ENCODE peak calls at places on chromosomes 12 and 14, in four cellular contexts. One of them, this sample, is unnamed.

GRCh38 chr12:18696971-18697602 is 40.7 kb downstream of the PLCZ1 start:
- DNase-seq in HepG2: no peak
- DNase-seq in H1: no peak
- DNase-seq in K562: peak
- DNase-seq in this sample: no peak

GRCh38 chr12:102063066-102063465 is 1.3 kb upstream of the WASHC3 start:
- DNase-seq in K562: no peak
- DNase-seq in HepG2: peak
- DNase-seq in H1: no peak
- DNase-seq in this sample: no peak

GRCh38 chr12:21911832-21912231 is 29.4 kb downstream of the ABCC9 start:
- DNase-seq in H1: no peak
- DNase-seq in HepG2: no peak
- DNase-seq in K562: no peak
- DNase-seq in this sample: no peak

GRCh38 chr12:94170690-94171594 is 22.6 kb downstream of the PLXNC1 start:
- DNase-seq in K562: no peak
- DNase-seq in H1: no peak
- DNase-seq in HepG2: no peak
- DNase-seq in this sample: no peak

GRCh38 chr14:23306412-23307145 is at the start of gene BCL2L2:
- DNase-seq in HepG2: peak
- DNase-seq in K562: peak
- DNase-seq in H1: peak
- DNase-seq in this sample: no peak

GRCh38 chr14:61891251-61891650 is 129.0 kb downstream of the SNAPC1 start:
- DNase-seq in HepG2: no peak
- DNase-seq in K562: no peak
- DNase-seq in H1: no peak
- DNase-seq in this sample: no peak

GRCh38 chr12:56081393-56082347 is 1.7 kb downstream of the ERBB3 start:
- DNase-seq in H1: no peak
- DNase-seq in K562: peak
- DNase-seq in HepG2: peak
- DNase-seq in this sample: no peak

GRCh38 chr14:90510208-90510607 is 113.4 kb downstream of the CALM1 start:
- DNase-seq in K562: no peak
- DNase-seq in H1: no peak
- DNase-seq in HepG2: no peak
- DNase-seq in this sample: no peak

GRCh38 chr12:130169924-130170323 is 7.7 kb downstream of the FZD10 start:
- DNase-seq in H1: no peak
- DNase-seq in HepG2: no peak
- DNase-seq in K562: no peak
- DNase-seq in this sample: no peak

GRCh38 chr12:131258396-131258795 is 304.7 kb downstream of the ADGRD1 start:
- DNase-seq in H1: no peak
- DNase-seq in K562: no peak
- DNase-seq in HepG2: no peak
- DNase-seq in this sample: no peak
- TF ChIP-seq HDAC6 in H1: no peak
- TF ChIP-seq HDAC6 in K562: no peak
- TF ChIP-seq HDAC6 in HepG2: no peak
- TF ChIP-seq HDAC6 in this sample: no peak

DNA sequence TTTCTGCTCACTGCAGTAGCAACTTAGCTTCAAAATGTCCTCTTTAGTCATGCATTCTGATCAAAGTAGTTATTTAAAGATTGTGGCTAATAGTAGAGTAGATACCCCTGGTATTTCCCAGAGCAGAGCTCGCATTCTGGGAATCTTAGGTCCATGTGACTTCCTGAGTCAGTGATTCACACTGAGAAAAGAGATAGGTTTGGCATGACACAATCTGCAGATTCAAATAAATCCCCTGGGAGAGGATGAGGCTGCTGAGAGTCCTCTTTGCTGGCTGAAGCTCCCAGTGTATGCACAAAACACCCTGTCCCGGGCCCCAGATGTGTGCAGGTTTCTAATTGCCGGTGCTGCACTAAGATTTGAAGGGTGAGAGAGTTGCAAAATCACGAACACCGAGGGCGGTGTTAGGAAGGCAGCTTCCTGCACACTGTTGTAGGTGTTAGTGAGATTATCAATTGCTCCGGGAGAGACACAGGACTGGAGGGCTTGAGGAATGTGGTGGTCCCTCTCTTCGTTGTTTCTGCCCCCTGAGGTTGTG is 233.2 kb downstream of the NRXN3 start:
- DNase-seq in K562: no peak
- DNase-seq in HepG2: no peak
- DNase-seq in H1: no peak
- DNase-seq in this sample: peak
- TF ChIP-seq HDAC6 in K562: no peak
- TF ChIP-seq HDAC6 in HepG2: no peak
- TF ChIP-seq HDAC6 in H1: no peak
- TF ChIP-seq HDAC6 in this sample: no peak

DNA sequence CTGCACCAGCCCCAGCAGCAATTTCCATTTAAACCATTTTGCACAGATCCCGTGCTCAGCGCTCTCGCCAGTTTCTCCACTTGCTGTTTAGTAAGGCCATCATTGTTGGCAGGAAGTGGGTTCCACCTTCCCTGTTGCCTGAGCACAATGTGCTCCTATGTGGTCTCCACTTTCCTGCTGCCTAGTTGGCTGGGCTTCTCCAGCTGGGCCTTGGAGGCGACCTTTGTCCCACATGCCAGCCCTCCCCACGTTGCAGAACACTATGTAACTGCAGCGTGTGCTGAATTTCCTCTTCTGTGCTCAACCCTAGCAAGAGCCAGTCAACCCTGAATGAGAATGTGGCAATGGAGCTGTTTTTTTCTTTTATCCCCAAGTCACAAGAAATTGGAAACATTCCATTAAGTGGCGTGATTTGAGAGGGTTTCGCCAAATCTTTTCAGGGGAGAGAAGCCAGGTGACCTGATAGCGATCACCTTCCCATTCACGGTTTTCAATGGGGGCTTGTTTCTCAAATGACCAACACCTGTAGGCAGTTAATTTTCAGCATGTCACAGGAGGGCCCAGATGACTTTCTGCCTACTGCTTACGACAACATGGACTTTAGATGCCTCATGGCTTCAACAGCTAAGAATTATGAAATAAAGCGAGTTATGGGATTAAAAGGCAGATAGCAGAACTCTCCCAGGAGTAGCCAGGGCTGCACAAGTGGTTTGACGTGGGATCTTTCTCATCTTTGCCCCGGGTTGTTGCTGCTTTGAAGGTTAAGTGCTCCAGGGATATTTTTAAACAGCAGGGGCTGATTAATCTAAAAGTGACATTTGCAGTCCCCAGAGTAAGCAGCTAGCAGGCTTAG is at the start of gene ACACB:
- DNase-seq in K562: no peak
- DNase-seq in H1: no peak
- DNase-seq in HepG2: peak
- DNase-seq in this sample: no peak
- TF ChIP-seq HDAC6 in K562: no peak
- TF ChIP-seq HDAC6 in H1: no peak
- TF ChIP-seq HDAC6 in HepG2: no peak
- TF ChIP-seq HDAC6 in this sample: no peak

GRCh38 chr12:71999795-72000194 is 61.1 kb downstream of the TPH2 start:
- DNase-seq in H1: no peak
- DNase-seq in HepG2: no peak
- DNase-seq in K562: no peak
- DNase-seq in this sample: no peak
- TF ChIP-seq HDAC6 in H1: no peak
- TF ChIP-seq HDAC6 in HepG2: no peak
- TF ChIP-seq HDAC6 in K562: no peak
- TF ChIP-seq HDAC6 in this sample: no peak

This sample was measured in GM12878.